ENCODE peak calls at places on chromosomes 4 and X, in four cellular contexts. T is H1, K is K562, L is GM12878. P is an unnamed sample.
A peak's percentile ranks its signal among the peaks of the same experiment; 100 is the strongest.

GRCh38 chrX:15564981-15565579 is 35.7 kb downstream of the ACE2 start:
- DNase-seq in T (peak; percentile 3), K (peak; percentile 25), L (peak; percentile 9), P (peak; percentile 20)

GRCh38 chr4:86043755-86044592 is 315.9 kb downstream of the MAPK10 start:
- DNase-seq in T (no peak), K (peak; percentile 31), L (no peak), P (peak; percentile 32)

GRCh38 chr4:52241916-52242315 is 190.8 kb downstream of the SPATA18 start:
- DNase-seq in T (no peak), K (no peak), L (no peak), P (no peak)

GRCh38 chr4:38075370-38076152 is 115.4 kb downstream of the PTTG2 start:
- DNase-seq in T (no peak), K (no peak), L (no peak), P (peak; percentile 89)

GRCh38 chr4:150323551-150324325 is 245.5 kb downstream of the DCLK2 start:
- DNase-seq in T (no peak), K (no peak), L (no peak), P (no peak)

GRCh38 chr4:85028910-85029309 is 62.4 kb upstream of the WDFY3 start:
- DNase-seq in T (no peak), K (no peak), L (no peak), P (no peak)

GRCh38 chr4:111775908-111776307 is 369.3 kb upstream of the FAM241A start:
- DNase-seq in T (no peak), K (no peak), L (no peak), P (no peak)

GRCh38 chr4:100075056-100075455 is 115.2 kb downstream of the DDIT4L start:
- DNase-seq in T (no peak), K (no peak), L (no peak), P (no peak)

GRCh38 chrX:43552166-43552565 is 103.9 kb upstream of the MAOA start:
- DNase-seq in T (no peak), K (no peak), L (no peak), P (peak; percentile 25)

GRCh38 chr4:106266201-106266600 is 49.8 kb downstream of the TBCK start:
- DNase-seq in T (no peak), K (peak; percentile 16), L (peak; percentile 7), P (peak; percentile 73)

GRCh38 chr4:6576932-6577331 is 1.9 kb downstream of the MAN2B2 start:
- DNase-seq in T (no peak), K (no peak), L (no peak), P (no peak)

GRCh38 chr4:151894246-151894645 is 133.4 kb upstream of the GATB start:
- DNase-seq in T (no peak), K (no peak), L (no peak), P (no peak)

GRCh38 chrX:11968991-11969390 is 169.3 kb upstream of the FRMPD4 start:
- DNase-seq in T (no peak), K (no peak), L (no peak), P (no peak)

GRCh38 chr4:13530823-13531608 is 13.3 kb downstream of the NKX3-2 start:
- DNase-seq in T (no peak), K (peak; percentile 56), L (no peak), P (no peak)

GRCh38 chr4:99402765-99403164 is 32.4 kb downstream of the ADH7 start:
- DNase-seq in T (no peak), K (no peak), L (no peak), P (no peak)

GRCh38 chrX:74535211-74535621 is 79.2 kb downstream of the RLIM start:
- DNase-seq in T (no peak), K (peak; percentile 9), L (no peak), P (peak; percentile 16)

GRCh38 chr4:180028682-180029081 is 2214.5 kb upstream of the TENM3 start:
- DNase-seq in T (peak; percentile 13), K (no peak), L (peak; percentile 12), P (peak; percentile 58)

GRCh38 chrX:318068-318738 is 393 bp downstream of the GTPBP6 start:
- DNase-seq in T (peak; percentile 99), K (peak; percentile 69), L (peak; percentile 88), P (peak; percentile 98)

GRCh38 chr4:180527993-180528392 is 1715.2 kb upstream of the TENM3 start:
- DNase-seq in T (no peak), K (no peak), L (no peak), P (no peak)

GRCh38 chr4:157012781-157013180 is 41.2 kb upstream of the PDGFC start:
- DNase-seq in T (no peak), K (no peak), L (no peak), P (no peak)

GRCh38 chr4:61173799-61174198 is 26.3 kb upstream of the ADGRL3 start:
- DNase-seq in T (no peak), K (no peak), L (no peak), P (no peak)

GRCh38 chr4:150683775-150684350 is 101.9 kb downstream of the MAB21L2 start:
- DNase-seq in T (no peak), K (no peak), L (no peak), P (no peak)

GRCh38 chrX:40079572-40079971 is 18.2 kb downstream of the BCOR start:
- DNase-seq in T (no peak), K (no peak), L (no peak), P (no peak)

GRCh38 chr4:70041652-70042286 is 8.5 kb upstream of the HTN1 start:
- DNase-seq in T (no peak), K (no peak), L (no peak), P (no peak)

GRCh38 chr4:8547108-8547911 is 32.9 kb upstream of the GPR78 start:
- DNase-seq in T (peak; percentile 34), K (peak; percentile 66), L (no peak), P (peak; percentile 12)

GRCh38 chr4:8370835-8371234 is 69.7 kb downstream of the ACOX3 start:
- DNase-seq in T (no peak), K (no peak), L (no peak), P (no peak)

GRCh38 chr4:145183581-145183980 is 3.2 kb upstream of the OTUD4 start:
- DNase-seq in T (no peak), K (no peak), L (no peak), P (no peak)

GRCh38 chr4:156779774-156780173 is 191.8 kb downstream of the PDGFC start:
- DNase-seq in T (no peak), K (no peak), L (no peak), P (peak; percentile 86)

GRCh38 chr4:153564630-153565525 is 98.7 kb downstream of the TMEM131L start:
- DNase-seq in T (no peak), K (no peak), L (no peak), P (peak; percentile 98)

GRCh38 chr4:7238300-7238960 is 46.1 kb downstream of the SORCS2 start:
- DNase-seq in T (peak; percentile 10), K (peak; percentile 33), L (no peak), P (no peak)

GRCh38 chr4:101019941-101020401 is 327.4 kb downstream of the PPP3CA start:
- DNase-seq in T (no peak), K (no peak), L (peak; percentile 45), P (peak; percentile 25)

GRCh38 chrX:110442631-110443030 is 84.0 kb downstream of the RTL9 start:
- DNase-seq in T (no peak), K (peak; percentile 53), L (no peak), P (peak; percentile 54)

GRCh38 chr4:83115000-83115399 is 471 bp upstream of the PLAC8 start:
- DNase-seq in T (no peak), K (no peak), L (no peak), P (no peak)

GRCh38 chrX:136086521-136086920 is 60.8 kb upstream of the FHL1 start:
- DNase-seq in T (no peak), K (no peak), L (no peak), P (no peak)
- TF ChIP-seq HDAC6 in T (no peak), K (no peak), L (no peak), P (no peak)

DNA sequence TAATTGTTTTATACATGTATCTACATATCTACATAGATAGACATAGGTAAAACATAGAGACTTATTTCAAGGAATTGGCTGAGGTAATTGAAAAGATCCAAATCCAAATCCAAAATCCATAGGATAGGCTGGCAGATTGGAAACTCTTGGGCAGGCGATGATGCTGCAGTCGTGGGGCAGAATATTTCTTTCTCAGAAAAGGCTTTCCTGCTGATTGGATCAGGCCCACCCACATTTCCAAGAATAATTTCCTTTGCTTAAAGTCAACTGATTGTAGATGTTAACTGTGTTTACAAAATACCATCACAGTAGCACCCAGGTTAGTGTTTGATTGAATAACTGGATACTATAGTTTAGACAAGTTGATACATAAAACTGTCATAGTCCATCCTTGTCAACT is 27.2 kb downstream of the STIM2 start:
- DNase-seq in T (no peak), K (no peak), L (no peak), P (no peak)
- TF ChIP-seq HDAC6 in T (no peak), K (no peak), L (no peak), P (no peak)

GRCh38 chrX:48473718-48473990 is 2.3 kb upstream of the FTSJ1 start:
- DNase-seq in T (no peak), K (no peak), L (no peak), P (no peak)

GRCh38 chrX:48472851-48473717 is 2.9 kb upstream of the FTSJ1 start:
- DNase-seq in T (no peak), K (no peak), L (no peak), P (no peak)

GRCh38 chrX:48475295-48475694 is 704 bp upstream of the FTSJ1 start:
- DNase-seq in T (no peak), K (no peak), L (no peak), P (peak; percentile 40)

GRCh38 chrX:48474581-48474980 is 1.4 kb upstream of the FTSJ1 start:
- DNase-seq in T (no peak), K (no peak), L (no peak), P (no peak)

GRCh38 chrX:48474127-48474526 is 1.9 kb upstream of the FTSJ1 start:
- DNase-seq in T (no peak), K (no peak), L (no peak), P (no peak)
- TF ChIP-seq HDAC6 in T (no peak), K (no peak), L (no peak), P (no peak)

GRCh38 chrX:53300157-53300556 is 18.8 kb upstream of the IQSEC2 start:
- DNase-seq in T (no peak), K (no peak), L (no peak), P (no peak)
- TF ChIP-seq HDAC6 in T (no peak), K (no peak), L (no peak), P (no peak)

DNA sequence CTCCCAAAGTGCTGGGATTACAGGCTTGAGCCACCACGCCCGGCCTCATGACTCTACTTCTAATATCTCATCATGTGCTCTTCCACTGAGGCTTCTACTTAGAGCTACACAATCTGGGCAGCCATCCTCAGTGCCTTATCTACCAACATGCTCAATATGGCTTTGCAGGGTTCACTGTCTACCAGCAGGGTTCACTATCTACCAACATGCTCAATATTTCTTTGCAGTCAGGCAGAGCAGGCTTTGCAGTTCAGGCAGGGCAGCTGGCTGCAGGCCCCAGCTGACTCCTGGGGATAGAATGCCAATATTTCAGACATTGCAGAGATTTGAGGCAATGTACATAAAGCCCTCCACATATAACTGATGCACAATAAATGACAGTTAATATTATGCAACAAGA is 47.5 kb downstream of the PKD2 start:
- DNase-seq in T (no peak), K (peak; percentile 10), L (no peak), P (peak; percentile 70)
- TF ChIP-seq HDAC6 in T (no peak), K (no peak), L (no peak), P (no peak)

GRCh38 chr4:56512166-56512565 is 6.6 kb downstream of the ARL9 start:
- DNase-seq in T (no peak), K (no peak), L (no peak), P (no peak)
- TF ChIP-seq HDAC6 in T (no peak), K (no peak), L (no peak), P (no peak)